ENCODE peak calls at places on chromosomes 16 and 17, in ten cellular contexts. One of them, this sample, is unnamed.

GRCh38 chr16:24970708-24971107 is 44.5 kb downstream of the ARHGAP17 start:
- DNase-seq in suprapubic skin: no peak
- DNase-seq in erythroblast: no peak
- DNase-seq in transverse colon: no peak
- DNase-seq in A549: no peak
- DNase-seq in adrenal gland: no peak
- DNase-seq in HepG2: no peak
- DNase-seq in heart left ventricle: no peak
- DNase-seq in gastrocnemius medialis: no peak
- DNase-seq in uterus: no peak
- DNase-seq in this sample: no peak

GRCh38 chr17:29005562-29005887 is 308 bp downstream of the SEZ6 start:
- DNase-seq in adrenal gland: no peak
- DNase-seq in HepG2: no peak
- DNase-seq in heart left ventricle: no peak
- DNase-seq in uterus: no peak
- DNase-seq in transverse colon: no peak
- DNase-seq in suprapubic skin: no peak
- DNase-seq in A549: no peak
- DNase-seq in erythroblast: no peak
- DNase-seq in gastrocnemius medialis: no peak
- DNase-seq in this sample: no peak

GRCh38 chr16:66935319-66936011 is at the start of gene CES2:
- DNase-seq in erythroblast: no peak
- DNase-seq in adrenal gland: peak; percentile 79
- DNase-seq in gastrocnemius medialis: peak; percentile 63
- DNase-seq in HepG2: peak; percentile 84
- DNase-seq in uterus: no peak
- DNase-seq in transverse colon: peak; percentile 93
- DNase-seq in A549: no peak
- DNase-seq in suprapubic skin: peak; percentile 80
- DNase-seq in heart left ventricle: peak; percentile 53
- DNase-seq in this sample: peak; percentile 25

GRCh38 chr17:17493986-17494466 is 2.2 kb downstream of the RASD1 start:
- DNase-seq in uterus: no peak
- DNase-seq in suprapubic skin: no peak
- DNase-seq in heart left ventricle: no peak
- DNase-seq in HepG2: no peak
- DNase-seq in gastrocnemius medialis: no peak
- DNase-seq in transverse colon: no peak
- DNase-seq in erythroblast: no peak
- DNase-seq in adrenal gland: no peak
- DNase-seq in A549: no peak
- DNase-seq in this sample: no peak

GRCh38 chr17:77432791-77433190 is 292.0 kb downstream of the SEC14L1 start:
- DNase-seq in A549: no peak
- DNase-seq in transverse colon: no peak
- DNase-seq in HepG2: no peak
- DNase-seq in heart left ventricle: no peak
- DNase-seq in erythroblast: no peak
- DNase-seq in gastrocnemius medialis: no peak
- DNase-seq in adrenal gland: no peak
- DNase-seq in suprapubic skin: no peak
- DNase-seq in uterus: no peak
- DNase-seq in this sample: no peak

GRCh38 chr16:49658066-49658465 is 197.8 kb downstream of the ZNF423 start:
- DNase-seq in A549: no peak
- DNase-seq in erythroblast: no peak
- DNase-seq in gastrocnemius medialis: no peak
- DNase-seq in heart left ventricle: no peak
- DNase-seq in adrenal gland: no peak
- DNase-seq in suprapubic skin: no peak
- DNase-seq in HepG2: no peak
- DNase-seq in transverse colon: no peak
- DNase-seq in uterus: no peak
- DNase-seq in this sample: no peak

GRCh38 chr17:77163521-77164280 is 22.9 kb downstream of the SEC14L1 start:
- DNase-seq in uterus: no peak
- DNase-seq in A549: no peak
- DNase-seq in transverse colon: no peak
- DNase-seq in gastrocnemius medialis: no peak
- DNase-seq in adrenal gland: no peak
- DNase-seq in erythroblast: no peak
- DNase-seq in HepG2: no peak
- DNase-seq in suprapubic skin: no peak
- DNase-seq in heart left ventricle: no peak
- DNase-seq in this sample: no peak

GRCh38 chr16:78926723-78927200 is 673.8 kb downstream of the MAF start:
- DNase-seq in erythroblast: no peak
- DNase-seq in uterus: no peak
- DNase-seq in suprapubic skin: no peak
- DNase-seq in transverse colon: no peak
- DNase-seq in HepG2: no peak
- DNase-seq in adrenal gland: no peak
- DNase-seq in heart left ventricle: no peak
- DNase-seq in A549: no peak
- DNase-seq in gastrocnemius medialis: no peak
- DNase-seq in this sample: no peak

GRCh38 chr17:52124993-52125392 is 33.5 kb downstream of the CA10 start:
- DNase-seq in erythroblast: no peak
- DNase-seq in transverse colon: no peak
- DNase-seq in suprapubic skin: no peak
- DNase-seq in HepG2: no peak
- DNase-seq in adrenal gland: no peak
- DNase-seq in gastrocnemius medialis: no peak
- DNase-seq in heart left ventricle: no peak
- DNase-seq in uterus: no peak
- DNase-seq in A549: no peak
- DNase-seq in this sample: no peak

GRCh38 chr16:68360971-68361370 is 50.2 kb downstream of the PRMT7 start:
- DNase-seq in HepG2: no peak
- DNase-seq in suprapubic skin: no peak
- DNase-seq in gastrocnemius medialis: no peak
- DNase-seq in transverse colon: no peak
- DNase-seq in adrenal gland: no peak
- DNase-seq in A549: no peak
- DNase-seq in erythroblast: no peak
- DNase-seq in heart left ventricle: no peak
- DNase-seq in uterus: no peak
- DNase-seq in this sample: no peak

GRCh38 chr16:79662122-79662521 is 61.6 kb upstream of the MAF start:
- DNase-seq in suprapubic skin: no peak
- DNase-seq in gastrocnemius medialis: no peak
- DNase-seq in A549: no peak
- DNase-seq in erythroblast: no peak
- DNase-seq in heart left ventricle: no peak
- DNase-seq in adrenal gland: no peak
- DNase-seq in transverse colon: no peak
- DNase-seq in uterus: no peak
- DNase-seq in HepG2: no peak
- DNase-seq in this sample: no peak

GRCh38 chr17:12765544-12765943 is 23.8 kb upstream of the ARHGAP44 start:
- DNase-seq in gastrocnemius medialis: no peak
- DNase-seq in uterus: peak; percentile 63
- DNase-seq in A549: peak; percentile 74
- DNase-seq in heart left ventricle: peak; percentile 37
- DNase-seq in transverse colon: no peak
- DNase-seq in erythroblast: no peak
- DNase-seq in adrenal gland: no peak
- DNase-seq in suprapubic skin: no peak
- DNase-seq in HepG2: no peak
- DNase-seq in this sample: peak; percentile 59

DNA sequence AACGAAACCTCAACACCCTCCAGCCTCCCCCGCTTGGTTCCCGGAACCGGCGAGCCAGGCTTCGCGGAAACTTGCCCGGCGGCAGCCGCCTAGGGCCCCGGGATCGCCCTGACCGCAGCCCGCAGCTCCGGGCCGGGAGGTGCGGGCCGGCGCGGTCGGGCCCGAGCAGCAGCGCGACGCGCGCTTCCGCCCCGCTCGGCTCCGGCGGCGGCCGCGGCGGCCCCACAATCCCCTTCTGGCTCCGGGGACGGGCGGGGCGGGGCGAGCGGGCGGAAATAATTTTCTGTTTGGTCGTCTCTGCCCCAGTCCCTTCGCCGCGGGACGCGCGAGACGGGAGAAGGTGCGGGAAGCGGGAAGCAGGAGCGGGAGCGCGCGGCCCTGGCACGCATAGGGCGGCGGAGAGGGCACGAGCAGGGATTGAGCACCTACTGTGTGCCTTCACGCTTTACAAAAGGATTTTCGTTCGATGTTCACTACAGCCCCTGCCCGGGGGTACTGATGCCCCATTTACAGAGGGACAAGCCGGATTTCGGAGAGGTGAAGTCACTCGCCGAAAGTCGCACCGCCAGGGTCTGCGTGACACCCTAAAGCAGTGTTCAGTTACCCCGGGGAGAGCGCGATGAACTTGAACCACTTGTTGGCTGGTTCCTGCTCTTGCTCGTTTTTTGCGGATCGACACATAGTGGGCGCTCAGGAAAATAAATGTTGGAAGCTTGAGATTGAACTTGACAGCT is 2.7 kb upstream of the MLLT6 start:
- DNase-seq in HepG2: peak; percentile 86
- DNase-seq in suprapubic skin: peak; percentile 93
- DNase-seq in transverse colon: peak; percentile 91
- DNase-seq in uterus: peak; percentile 85
- DNase-seq in gastrocnemius medialis: peak; percentile 82
- DNase-seq in adrenal gland: peak; percentile 87
- DNase-seq in A549: peak; percentile 90
- DNase-seq in heart left ventricle: peak; percentile 92
- DNase-seq in erythroblast: peak; percentile 90
- DNase-seq in this sample: peak; percentile 94
- TF ChIP-seq POLR2A in HepG2: peak; percentile 77
- TF ChIP-seq POLR2A in suprapubic skin: no peak
- TF ChIP-seq POLR2A in transverse colon: peak; percentile 87
- TF ChIP-seq POLR2A in uterus: peak; percentile 25
- TF ChIP-seq POLR2A in gastrocnemius medialis: peak; percentile 97
- TF ChIP-seq POLR2A in adrenal gland: peak; percentile 83
- TF ChIP-seq POLR2A in A549: peak; percentile 85
- TF ChIP-seq POLR2A in heart left ventricle: no peak
- TF ChIP-seq POLR2A in erythroblast: peak; percentile 82
- TF ChIP-seq POLR2A in this sample: peak; percentile 83

GRCh38 chr16:15575293-15576049 is 67.5 kb downstream of the MARF1 start:
- DNase-seq in heart left ventricle: no peak
- DNase-seq in suprapubic skin: no peak
- DNase-seq in A549: no peak
- DNase-seq in HepG2: peak; percentile 90
- DNase-seq in uterus: no peak
- DNase-seq in transverse colon: no peak
- DNase-seq in erythroblast: peak; percentile 46
- DNase-seq in adrenal gland: no peak
- DNase-seq in gastrocnemius medialis: no peak
- DNase-seq in this sample: no peak
- TF ChIP-seq POLR2A in heart left ventricle: no peak
- TF ChIP-seq POLR2A in suprapubic skin: no peak
- TF ChIP-seq POLR2A in A549: no peak
- TF ChIP-seq POLR2A in HepG2: peak; percentile 73
- TF ChIP-seq POLR2A in uterus: no peak
- TF ChIP-seq POLR2A in transverse colon: no peak
- TF ChIP-seq POLR2A in erythroblast: no peak
- TF ChIP-seq POLR2A in adrenal gland: no peak
- TF ChIP-seq POLR2A in gastrocnemius medialis: no peak
- TF ChIP-seq POLR2A in this sample: no peak

DNA sequence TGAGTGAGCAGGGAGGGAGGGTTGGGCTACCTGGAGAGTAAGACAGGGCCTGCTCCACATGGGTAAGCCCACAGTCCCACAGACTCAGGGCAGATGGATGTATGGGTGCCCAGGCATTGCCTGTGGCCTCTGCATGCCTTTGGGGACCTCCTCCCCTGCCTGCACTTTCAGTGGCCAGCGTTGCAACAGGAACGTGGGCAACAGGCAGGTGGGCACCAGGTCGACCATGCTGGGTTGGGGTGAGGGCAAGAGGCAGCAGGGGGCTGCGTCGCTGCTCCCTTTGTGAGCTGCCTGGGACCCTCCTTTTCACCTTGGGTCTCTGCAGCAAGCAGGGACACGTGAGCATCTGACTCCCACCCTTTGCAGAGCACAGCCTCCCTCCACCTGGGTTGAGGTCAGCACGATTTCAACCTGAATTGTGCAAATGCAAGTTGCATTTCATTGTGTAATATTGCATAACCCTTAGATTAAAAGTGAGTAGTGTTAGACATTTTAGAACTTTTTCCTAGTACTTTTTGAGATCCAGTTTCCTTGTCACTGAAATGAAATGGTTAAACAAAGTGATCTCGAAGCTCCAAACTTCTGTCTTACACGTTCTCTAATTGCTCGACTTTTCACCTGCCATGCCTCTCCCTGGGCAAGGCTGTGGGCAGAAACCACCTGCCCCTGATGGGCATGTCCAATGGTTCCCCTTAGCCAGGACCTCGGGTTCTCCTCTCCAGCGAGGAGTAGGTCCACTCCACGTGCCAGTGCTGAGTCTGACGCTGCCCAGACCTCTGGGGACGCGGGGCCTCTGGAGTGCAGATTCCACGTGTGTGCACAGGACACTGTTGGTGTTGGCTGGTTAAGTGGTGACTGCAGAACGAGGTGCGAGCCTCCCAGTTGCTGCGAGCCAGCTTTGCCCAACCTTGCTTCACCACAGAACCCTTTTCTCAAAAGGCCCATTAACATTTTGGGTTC is 32.9 kb upstream of the IL17C start:
- DNase-seq in uterus: no peak
- DNase-seq in heart left ventricle: no peak
- DNase-seq in gastrocnemius medialis: no peak
- DNase-seq in erythroblast: no peak
- DNase-seq in transverse colon: no peak
- DNase-seq in A549: no peak
- DNase-seq in adrenal gland: no peak
- DNase-seq in suprapubic skin: no peak
- DNase-seq in HepG2: no peak
- DNase-seq in this sample: no peak
- TF ChIP-seq POLR2A in uterus: no peak
- TF ChIP-seq POLR2A in heart left ventricle: no peak
- TF ChIP-seq POLR2A in gastrocnemius medialis: no peak
- TF ChIP-seq POLR2A in erythroblast: no peak
- TF ChIP-seq POLR2A in transverse colon: no peak
- TF ChIP-seq POLR2A in A549: no peak
- TF ChIP-seq POLR2A in adrenal gland: no peak
- TF ChIP-seq POLR2A in suprapubic skin: no peak
- TF ChIP-seq POLR2A in HepG2: no peak
- TF ChIP-seq POLR2A in this sample: no peak

GRCh38 chr17:73645050-73645871 is 1.0 kb upstream of the SDK2 start:
- DNase-seq in A549: peak; percentile 59
- DNase-seq in suprapubic skin: no peak
- DNase-seq in transverse colon: peak; percentile 36
- DNase-seq in HepG2: no peak
- DNase-seq in gastrocnemius medialis: no peak
- DNase-seq in adrenal gland: peak; percentile 44
- DNase-seq in uterus: no peak
- DNase-seq in heart left ventricle: peak; percentile 69
- DNase-seq in erythroblast: no peak
- DNase-seq in this sample: peak; percentile 50
- TF ChIP-seq POLR2A in A549: no peak
- TF ChIP-seq POLR2A in suprapubic skin: no peak
- TF ChIP-seq POLR2A in transverse colon: no peak
- TF ChIP-seq POLR2A in HepG2: no peak
- TF ChIP-seq POLR2A in gastrocnemius medialis: no peak
- TF ChIP-seq POLR2A in adrenal gland: no peak
- TF ChIP-seq POLR2A in uterus: no peak
- TF ChIP-seq POLR2A in heart left ventricle: no peak
- TF ChIP-seq POLR2A in erythroblast: no peak
- TF ChIP-seq POLR2A in this sample: no peak

This sample was measured in Peyer's patch.